ENCODE peak calls at places on chromosomes 16 and 17, in ten cellular contexts. Q is amygdala; B is endothelial cell; X is uterus; Z is SW480; V is activated effector memory CD4-positive, alpha-beta T cell treated with Interleukin-2 at 50 U/mL for 16 hours; R is GM12891; S is sciatic nerve; O is non-pigmented ciliary epithelial cell; K is gastrocnemius medialis. C is an unnamed sample.

GRCh38 chr16:53159781-53160436 is 105.1 kb downstream of the CHD9 start:
- DNase-seq in K (no peak), Z (peak), B (peak), S (no peak), O (no peak), V (no peak), R (peak), Q (no peak), X (no peak), C (peak)

GRCh38 chr16:228151-228855 is 946 bp downstream of the LUC7L start:
- DNase-seq in Q (no peak), V (no peak), X (no peak), S (no peak), R (no peak), B (no peak), K (no peak), Z (peak), O (no peak), C (peak)

GRCh38 chr17:79840204-79840988 is 1.2 kb upstream of the CBX4 start:
- DNase-seq in S (peak), V (no peak), O (no peak), Q (no peak), X (peak), K (peak), Z (peak), R (no peak), B (peak), C (no peak)

GRCh38 chr17:73748521-73748920 is 104.3 kb upstream of the SDK2 start:
- DNase-seq in Z (no peak), S (no peak), O (no peak), R (no peak), K (no peak), V (no peak), X (no peak), B (no peak), Q (no peak), C (no peak)

GRCh38 chr16:76749780-76750375 is 441.1 kb upstream of the MON1B start:
- DNase-seq in B (no peak), Z (no peak), R (no peak), Q (no peak), V (no peak), K (no peak), O (no peak), X (no peak), S (no peak), C (no peak)

GRCh38 chr16:30511509-30511908 is 14.9 kb downstream of the ZNF768 start:
- DNase-seq in B (no peak), R (no peak), S (no peak), X (no peak), O (no peak), V (no peak), Z (no peak), K (no peak), Q (no peak), C (no peak)

GRCh38 chr17:50708050-50709000 is 611 bp upstream of the ANKRD40 start:
- DNase-seq in O (no peak), X (no peak), V (no peak), B (no peak), K (no peak), S (peak), Z (no peak), R (no peak), Q (no peak), C (no peak)

GRCh38 chr16:89363621-89364393 is 126.6 kb downstream of the ANKRD11 start:
- DNase-seq in V (peak), K (peak), R (no peak), X (no peak), B (no peak), Q (no peak), O (no peak), S (no peak), Z (peak), C (no peak)

GRCh38 chr17:28901866-28902818 is 737 bp downstream of the DHRS13 start:
- DNase-seq in O (no peak), S (peak), Q (no peak), K (peak), X (peak), V (no peak), R (no peak), Z (peak), B (peak), C (peak)

GRCh38 chr17:29143894-29144293 is 36.3 kb downstream of the MYO18A start:
- DNase-seq in Q (no peak), X (no peak), S (no peak), V (no peak), O (no peak), Z (peak), K (peak), B (peak), R (no peak), C (peak)

GRCh38 chr17:72466199-72466598 is 345.4 kb downstream of the SOX9 start:
- DNase-seq in S (no peak), V (no peak), B (no peak), K (no peak), R (no peak), Z (peak), X (no peak), Q (no peak), O (peak), C (no peak)

GRCh38 chr16:49193596-49193995 is 88.0 kb downstream of the CBLN1 start:
- DNase-seq in S (no peak), Q (no peak), R (no peak), O (no peak), V (no peak), X (no peak), K (no peak), B (no peak), Z (no peak), C (no peak)

GRCh38 chr17:79824234-79824633 is 15.0 kb downstream of the CBX4 start:
- DNase-seq in O (no peak), B (no peak), X (no peak), Z (no peak), V (no peak), K (no peak), S (no peak), R (no peak), Q (no peak), C (no peak)

GRCh38 chr17:46772013-46772878 is 46.2 kb downstream of the WNT3 start:
- DNase-seq in Z (peak), B (no peak), R (no peak), O (no peak), Q (no peak), V (no peak), X (no peak), K (no peak), S (peak), C (peak)

GRCh38 chr16:11254913-11255736 is 879 bp downstream of the SOCS1 start:
- DNase-seq in K (peak), R (peak), Q (no peak), S (peak), V (peak), Z (peak), O (no peak), B (peak), X (peak), C (peak)

GRCh38 chr16:89422905-89423630 is 67.3 kb downstream of the ANKRD11 start:
- DNase-seq in X (no peak), S (no peak), K (no peak), V (no peak), O (peak), Z (peak), B (no peak), Q (no peak), R (no peak), C (no peak)

GRCh38 chr17:32875230-32875903 is 1.6 kb downstream of the MYO1D start:
- DNase-seq in X (no peak), O (no peak), R (no peak), V (no peak), B (no peak), Z (no peak), Q (no peak), S (no peak), K (no peak), C (no peak)

GRCh38 chr17:36936455-36936934 is 780 bp upstream of the LHX1 start:
- DNase-seq in Q (no peak), K (no peak), B (no peak), X (no peak), S (no peak), V (no peak), R (no peak), O (no peak), Z (no peak), C (peak)

GRCh38 chr16:50626868-50627267 is 54.2 kb downstream of the SNX20 start:
- DNase-seq in X (no peak), B (no peak), K (no peak), V (no peak), Q (no peak), O (no peak), R (no peak), Z (no peak), S (no peak), C (no peak)

C was measured in K562.